ENCODE peak calls at places on chromosomes 12 and 14, in eight cellular contexts. C, N, L, R, O, V, T and E are unnamed samples.

GRCh38 chr12:4069046-4070010 is 196.1 kb upstream of the PARP11 start:
- DNase-seq in C (peak), N (no peak), L (peak), R (no peak), O (no peak), V (no peak), T (no peak), E (no peak)

GRCh38 chr14:69183735-69184134 is 7.6 kb upstream of the EXD2 start:
- DNase-seq in C (no peak), N (peak), L (no peak), R (no peak), O (no peak), V (no peak), T (no peak), E (peak)

GRCh38 chr12:1603621-1604020 is 9.2 kb upstream of the FBXL14 start:
- DNase-seq in C (no peak), N (no peak), L (no peak), R (no peak), O (no peak), V (no peak), T (no peak), E (no peak)

GRCh38 chr12:131035268-131035681 is 81.6 kb downstream of the ADGRD1 start:
- DNase-seq in C (no peak), N (no peak), L (peak), R (no peak), O (peak), V (no peak), T (no peak), E (peak)

GRCh38 chr12:105803292-105803691 is 335.5 kb downstream of the NUAK1 start:
- DNase-seq in C (no peak), N (no peak), L (no peak), R (no peak), O (no peak), V (no peak), T (no peak), E (no peak)

GRCh38 chr12:42605685-42606084 is 16.1 kb upstream of the PRICKLE1 start:
- DNase-seq in C (no peak), N (no peak), L (no peak), R (no peak), O (no peak), V (no peak), T (no peak), E (no peak)

GRCh38 chr14:92287987-92288386 is 35.0 kb upstream of the SLC24A4 start:
- DNase-seq in C (peak), N (no peak), L (no peak), R (no peak), O (no peak), V (no peak), T (no peak), E (no peak)

GRCh38 chr12:94601972-94602517 is 48.3 kb downstream of the TMCC3 start:
- DNase-seq in C (no peak), N (no peak), L (no peak), R (no peak), O (no peak), V (no peak), T (no peak), E (no peak)

GRCh38 chr12:67759829-67760228 is 111.3 kb downstream of the DYRK2 start:
- DNase-seq in C (no peak), N (no peak), L (no peak), R (no peak), O (no peak), V (no peak), T (no peak), E (no peak)

GRCh38 chr12:103401421-103401820 is 94.3 kb downstream of the C12orf42 start:
- DNase-seq in C (no peak), N (no peak), L (no peak), R (no peak), O (peak), V (no peak), T (peak), E (no peak)

GRCh38 chr12:109304485-109304884 is 4.6 kb downstream of the FOXN4 start:
- DNase-seq in C (peak), N (no peak), L (no peak), R (no peak), O (peak), V (no peak), T (no peak), E (no peak)

GRCh38 chr14:95290769-95291440 is 28.8 kb downstream of the CLMN start:
- DNase-seq in C (peak), N (no peak), L (peak), R (no peak), O (peak), V (no peak), T (peak), E (no peak)

GRCh38 chr12:25236626-25237025 is 14.1 kb downstream of the KRAS start:
- DNase-seq in C (no peak), N (no peak), L (no peak), R (no peak), O (no peak), V (no peak), T (no peak), E (no peak)

GRCh38 chr14:99644723-99645544 is at the start of gene HHIPL1:
- DNase-seq in C (no peak), N (no peak), L (no peak), R (peak), O (no peak), V (peak), T (no peak), E (no peak)

GRCh38 chr14:104195854-104196253 is 57.5 kb downstream of the KIF26A start:
- DNase-seq in C (no peak), N (no peak), L (no peak), R (no peak), O (no peak), V (no peak), T (no peak), E (no peak)

GRCh38 chr12:98594050-98594853 is 766 bp downstream of the SLC25A3 start:
- DNase-seq in C (peak), N (peak), L (peak), R (peak), O (peak), V (no peak), T (peak), E (peak)

GRCh38 chr14:97851438-97851995 is 1054.3 kb downstream of the VRK1 start:
- DNase-seq in C (no peak), N (no peak), L (no peak), R (no peak), O (no peak), V (no peak), T (no peak), E (no peak)

GRCh38 chr14:54253195-54253947 is 143.4 kb upstream of the CDKN3 start:
- DNase-seq in C (no peak), N (peak), L (peak), R (no peak), O (no peak), V (no peak), T (no peak), E (no peak)

GRCh38 chr14:60217713-60218112 is 31.3 kb upstream of the PPM1A start:
- DNase-seq in C (no peak), N (no peak), L (peak), R (no peak), O (no peak), V (no peak), T (no peak), E (no peak)

GRCh38 chr12:71870409-71870808 is 30.9 kb downstream of the TBC1D15 start:
- DNase-seq in C (no peak), N (no peak), L (peak), R (no peak), O (peak), V (no peak), T (peak), E (no peak)

GRCh38 chr14:106564058-106564643 is 1037.8 kb downstream of the TMEM121 start:
- DNase-seq in C (no peak), N (no peak), L (peak), R (no peak), O (peak), V (no peak), T (peak), E (peak)

GRCh38 chr12:50017047-50017446 is 8.2 kb downstream of the RACGAP1 start:
- DNase-seq in C (peak), N (peak), L (no peak), R (no peak), O (no peak), V (no peak), T (peak), E (no peak)

GRCh38 chr12:96452271-96452922 is 37.0 kb upstream of the CFAP54 start:
- DNase-seq in C (no peak), N (no peak), L (no peak), R (no peak), O (no peak), V (no peak), T (no peak), E (no peak)

GRCh38 chr14:101254805-101255764 is 306.2 kb upstream of the DIO3 start:
- DNase-seq in C (no peak), N (no peak), L (no peak), R (no peak), O (no peak), V (no peak), T (no peak), E (no peak)

GRCh38 chr12:57340104-57340503 is 89.1 kb upstream of the STAC3 start:
- DNase-seq in C (no peak), N (peak), L (no peak), R (no peak), O (no peak), V (no peak), T (peak), E (no peak)

GRCh38 chr14:104964546-104964945 is 13.6 kb downstream of the AHNAK2 start:
- DNase-seq in C (no peak), N (no peak), L (no peak), R (no peak), O (no peak), V (no peak), T (no peak), E (no peak)

GRCh38 chr12:30908389-30909087 is 18.0 kb upstream of the TSPAN11 start:
- DNase-seq in C (no peak), N (peak), L (no peak), R (no peak), O (no peak), V (no peak), T (peak), E (no peak)

GRCh38 chr12:128353271-128353670 is 86.3 kb downstream of the TMEM132C start:
- DNase-seq in C (no peak), N (no peak), L (no peak), R (no peak), O (no peak), V (no peak), T (no peak), E (no peak)

GRCh38 chr14:80456200-80456599 is 244.9 kb upstream of the DIO2 start:
- DNase-seq in C (no peak), N (peak), L (no peak), R (no peak), O (no peak), V (no peak), T (no peak), E (no peak)

GRCh38 chr12:40439771-40440492 is 215.1 kb downstream of the LRRK2 start:
- DNase-seq in C (no peak), N (no peak), L (no peak), R (no peak), O (no peak), V (no peak), T (no peak), E (no peak)
- TF ChIP-seq CTCF in C (no peak), N (no peak), L (no peak), R (no peak), O (no peak), V (no peak), T (no peak), E (no peak)

GRCh38 chr12:87348071-87348470 is 681.1 kb downstream of the C12orf50 start:
- DNase-seq in C (no peak), N (no peak), L (no peak), R (no peak), O (no peak), V (no peak), T (no peak), E (no peak)

DNA sequence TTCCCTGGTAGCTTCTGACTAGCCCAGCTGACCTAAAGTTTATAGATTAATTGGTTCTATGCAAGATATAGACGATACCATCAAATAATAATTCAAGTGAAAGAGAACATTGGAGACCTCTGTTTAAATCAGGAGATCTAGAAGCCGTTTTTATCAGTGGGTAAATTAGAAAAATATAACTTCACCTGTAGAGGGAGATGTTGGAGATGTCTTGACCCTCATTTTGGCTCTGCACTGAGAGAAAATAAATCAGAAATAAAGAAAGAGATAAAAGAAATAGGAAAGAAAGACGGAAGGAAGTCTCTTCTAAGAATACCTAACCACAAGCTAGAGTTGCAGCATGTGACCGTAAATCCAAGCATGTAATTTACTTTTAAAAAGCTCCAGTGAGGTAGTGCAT is 684.5 kb downstream of the C12orf50 start:
- DNase-seq in C (no peak), N (peak), L (no peak), R (no peak), O (no peak), V (no peak), T (peak), E (no peak)
- TF ChIP-seq CTCF in C (no peak), N (peak), L (no peak), R (peak), O (peak), V (no peak), T (peak), E (no peak)

GRCh38 chr12:26471560-26471959 is 276.2 kb downstream of the SSPN start:
- DNase-seq in C (no peak), N (peak), L (peak), R (no peak), O (peak), V (no peak), T (no peak), E (peak)
- TF ChIP-seq CTCF in C (no peak), N (peak), L (no peak), R (no peak), O (no peak), V (no peak), T (no peak), E (no peak)

GRCh38 chr12:90100619-90101018 is 392.0 kb upstream of the ATP2B1 start:
- DNase-seq in C (no peak), N (no peak), L (no peak), R (no peak), O (no peak), V (no peak), T (peak), E (no peak)

GRCh38 chr12:90106568-90106967 is 397.9 kb upstream of the ATP2B1 start:
- DNase-seq in C (no peak), N (no peak), L (no peak), R (no peak), O (no peak), V (no peak), T (no peak), E (no peak)

GRCh38 chr12:90099288-90099687 is 390.6 kb upstream of the ATP2B1 start:
- DNase-seq in C (no peak), N (peak), L (no peak), R (no peak), O (no peak), V (no peak), T (peak), E (no peak)

GRCh38 chr12:90098132-90098779 is 389.6 kb upstream of the ATP2B1 start:
- DNase-seq in C (no peak), N (no peak), L (no peak), R (no peak), O (peak), V (no peak), T (peak), E (no peak)

GRCh38 chr12:90102957-90103652 is 394.5 kb upstream of the ATP2B1 start:
- DNase-seq in C (no peak), N (peak), L (peak), R (peak), O (peak), V (no peak), T (peak), E (no peak)
- TF ChIP-seq CTCF in C (no peak), N (peak), L (peak), R (peak), O (peak), V (peak), T (peak), E (no peak)

DNA sequence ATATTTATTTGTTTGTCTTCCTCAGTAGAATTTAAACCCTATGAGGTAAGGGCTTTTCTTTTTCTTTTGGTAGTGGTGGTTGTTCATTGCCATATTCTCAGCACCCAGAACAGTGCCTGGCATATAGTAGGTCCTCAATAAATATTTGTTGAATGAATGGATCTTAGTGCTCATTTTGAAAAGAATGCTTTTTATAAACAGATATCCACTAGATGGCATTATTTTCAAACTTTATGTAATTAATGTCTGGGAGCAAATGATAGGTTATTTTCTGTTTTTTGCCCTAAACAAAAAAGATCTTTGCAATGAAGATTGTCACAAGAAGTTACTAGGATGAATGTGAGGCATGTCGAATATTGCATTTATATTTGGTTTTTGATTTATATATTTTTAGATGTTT is 64.1 kb downstream of the RAD51B start:
- DNase-seq in C (no peak), N (peak), L (no peak), R (no peak), O (peak), V (no peak), T (peak), E (no peak)
- TF ChIP-seq CTCF in C (no peak), N (no peak), L (no peak), R (no peak), O (peak), V (peak), T (peak), E (no peak)

DNA sequence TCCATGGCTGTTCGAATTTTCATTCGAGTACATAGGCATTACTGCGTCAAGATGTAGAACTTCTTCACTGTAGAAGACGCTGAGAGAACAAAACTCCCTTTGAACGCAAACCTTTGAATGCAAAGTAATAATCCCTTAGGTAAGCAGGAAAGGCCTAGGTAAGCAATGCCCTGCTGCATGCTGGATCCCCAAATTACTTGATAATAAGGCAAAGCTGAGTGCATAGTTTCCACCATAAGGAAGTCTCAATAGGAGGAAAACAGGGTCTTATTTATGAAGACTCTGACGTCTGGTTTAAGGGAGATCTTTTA is 10.0 kb upstream of the RTRAF start:
- DNase-seq in C (no peak), N (no peak), L (no peak), R (no peak), O (no peak), V (no peak), T (no peak), E (no peak)
- TF ChIP-seq CTCF in C (no peak), N (no peak), L (no peak), R (peak), O (peak), V (no peak), T (peak), E (no peak)